ENCODE peak calls at places on chromosomes 3 and 15, in seven cellular contexts. G is stomach, M is GM12891, O is suprapubic skin, J is sigmoid colon, B is HepG2, W is esophagus muscularis mucosa. H is an unnamed sample.

GRCh38 chr15:41561777-41562145 is 2.7 kb downstream of the TYRO3 start:
- DNase-seq in G (no peak), M (no peak), O (no peak), J (peak), B (no peak), W (no peak), H (no peak)

GRCh38 chr3:8617921-8618320 is 26.7 kb downstream of the SSUH2 start:
- DNase-seq in G (peak), M (no peak), O (peak), J (peak), B (no peak), W (no peak), H (no peak)

GRCh38 chr3:56133423-56133822 is 334.8 kb downstream of the ERC2 start:
- DNase-seq in G (no peak), M (no peak), O (no peak), J (no peak), B (no peak), W (no peak), H (no peak)

GRCh38 chr3:11717768-11718581 is 74.3 kb upstream of the VGLL4 start:
- DNase-seq in G (no peak), M (no peak), O (no peak), J (no peak), B (peak), W (no peak), H (no peak)

GRCh38 chr3:87350367-87351199 is 74.2 kb upstream of the POU1F1 start:
- DNase-seq in G (no peak), M (peak), O (no peak), J (no peak), B (peak), W (no peak), H (no peak)

GRCh38 chr3:141498592-141499223 is 11.9 kb downstream of the RASA2 start:
- DNase-seq in G (peak), M (no peak), O (no peak), J (no peak), B (no peak), W (no peak), H (no peak)

GRCh38 chr15:77048135-77048866 is 22.6 kb downstream of the TSPAN3 start:
- DNase-seq in G (no peak), M (no peak), O (no peak), J (no peak), B (no peak), W (no peak), H (no peak)

GRCh38 chr3:71299160-71299559 is 284.4 kb downstream of the FOXP1 start:
- DNase-seq in G (no peak), M (no peak), O (no peak), J (no peak), B (no peak), W (no peak), H (no peak)

GRCh38 chr3:98733778-98734281 is 29.3 kb upstream of the ST3GAL6 start:
- DNase-seq in G (no peak), M (no peak), O (no peak), J (no peak), B (peak), W (no peak), H (no peak)

GRCh38 chr15:77023576-77024272 is 28.8 kb downstream of the PSTPIP1 start:
- DNase-seq in G (no peak), M (peak), O (peak), J (no peak), B (no peak), W (no peak), H (no peak)

GRCh38 chr3:179929091-179929529 is 107.6 kb downstream of the PEX5L start:
- DNase-seq in G (peak), M (no peak), O (no peak), J (no peak), B (peak), W (no peak), H (no peak)

GRCh38 chr3:2485027-2485375 is 386.3 kb downstream of the CNTN4 start:
- DNase-seq in G (no peak), M (no peak), O (no peak), J (no peak), B (no peak), W (no peak), H (no peak)

GRCh38 chr3:10192953-10193691 is 28.4 kb downstream of the IRAK2 start:
- DNase-seq in G (peak), M (no peak), O (no peak), J (no peak), B (peak), W (no peak), H (no peak)

GRCh38 chr3:71348001-71348632 is 235.4 kb downstream of the FOXP1 start:
- DNase-seq in G (no peak), M (no peak), O (no peak), J (no peak), B (no peak), W (no peak), H (no peak)

GRCh38 chr15:95715919-95716318 is 614.6 kb upstream of the NR2F2 start:
- DNase-seq in G (no peak), M (no peak), O (no peak), J (no peak), B (no peak), W (no peak), H (no peak)

GRCh38 chr3:60935709-60936108 is 315.5 kb downstream of the FHIT start:
- DNase-seq in G (no peak), M (no peak), O (no peak), J (no peak), B (no peak), W (no peak), H (no peak)

GRCh38 chr15:80567721-80568157 is 127.4 kb upstream of the ABHD17C start:
- DNase-seq in G (peak), M (no peak), O (no peak), J (peak), B (peak), W (no peak), H (no peak)

GRCh38 chr3:192883512-192883911 is 34.1 kb downstream of the MB21D2 start:
- DNase-seq in G (no peak), M (no peak), O (no peak), J (no peak), B (peak), W (no peak), H (no peak)

GRCh38 chr3:148309390-148310035 is 388.2 kb upstream of the AGTR1 start:
- DNase-seq in G (no peak), M (no peak), O (no peak), J (no peak), B (peak), W (no peak), H (no peak)

GRCh38 chr3:179322481-179323196 is at the start of gene ZNF639:
- DNase-seq in G (peak), M (peak), O (peak), J (peak), B (peak), W (peak), H (peak)

GRCh38 chr3:14719006-14719405 is 44.1 kb downstream of the C3orf20 start:
- DNase-seq in G (no peak), M (no peak), O (no peak), J (no peak), B (no peak), W (no peak), H (no peak)

GRCh38 chr15:64636541-64636940 is 138.8 kb downstream of the RBPMS2 start:
- DNase-seq in G (no peak), M (no peak), O (no peak), J (no peak), B (no peak), W (no peak), H (no peak)

GRCh38 chr3:11136871-11137626 is 17.2 kb upstream of the HRH1 start:
- DNase-seq in G (no peak), M (no peak), O (peak), J (peak), B (peak), W (peak), H (no peak)

GRCh38 chr15:69480932-69481331 is 28.3 kb downstream of the RPLP1 start:
- DNase-seq in G (no peak), M (no peak), O (no peak), J (no peak), B (no peak), W (no peak), H (no peak)

GRCh38 chr15:35519536-35520149 is 26.3 kb downstream of the DPH6 start:
- DNase-seq in G (no peak), M (no peak), O (no peak), J (no peak), B (peak), W (no peak), H (no peak)

GRCh38 chr3:24521306-24522154 is 26.9 kb upstream of the THRB start:
- DNase-seq in G (peak), M (no peak), O (peak), J (peak), B (peak), W (no peak), H (no peak)

GRCh38 chr15:82916161-82916952 is 36.2 kb downstream of the HOMER2 start:
- DNase-seq in G (peak), M (no peak), O (no peak), J (no peak), B (no peak), W (no peak), H (no peak)

GRCh38 chr3:113339616-113340244 is 101.6 kb downstream of the CFAP44 start:
- DNase-seq in G (no peak), M (no peak), O (no peak), J (no peak), B (no peak), W (no peak), H (no peak)

GRCh38 chr3:141413387-141414140 is 45.3 kb downstream of the ZBTB38 start:
- DNase-seq in G (no peak), M (no peak), O (no peak), J (no peak), B (no peak), W (no peak), H (no peak)

GRCh38 chr3:102104093-102104492 is 254.8 kb downstream of the NFKBIZ start:
- DNase-seq in G (no peak), M (no peak), O (no peak), J (no peak), B (no peak), W (no peak), H (no peak)

GRCh38 chr3:122642935-122643334 is 37.7 kb upstream of the PARP14 start:
- DNase-seq in G (no peak), M (no peak), O (no peak), J (no peak), B (no peak), W (no peak), H (no peak)

DNA sequence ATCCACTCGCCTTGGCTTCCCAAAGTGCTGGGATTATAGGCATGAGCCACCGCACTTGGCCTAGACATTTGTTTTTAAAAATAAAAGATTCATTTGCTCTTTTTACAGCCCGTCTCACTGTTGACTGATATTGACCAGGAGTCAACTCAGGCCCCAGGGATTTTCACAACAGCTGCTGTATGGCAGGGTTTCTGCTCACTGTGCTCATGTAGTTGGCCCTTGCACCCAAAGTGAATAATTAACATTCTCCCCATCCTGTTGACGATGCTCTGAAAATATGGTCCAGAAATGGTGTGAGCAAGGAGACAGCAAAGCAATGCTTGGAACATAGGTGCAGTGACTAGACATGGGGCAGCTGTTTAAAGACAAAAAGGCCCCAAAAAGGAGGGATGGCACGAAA is 2.9 kb upstream of the CCR5 start:
- DNase-seq in G (no peak), M (no peak), O (no peak), J (no peak), B (peak), W (no peak), H (no peak)
- TF ChIP-seq POLR2AphosphoS5 in G (no peak), M (no peak), O (no peak), J (no peak), B (no peak), W (no peak), H (no peak)

GRCh38 chr15:89836255-89837133 is 21.8 kb upstream of the ANPEP start:
- DNase-seq in G (no peak), M (no peak), O (no peak), J (no peak), B (no peak), W (peak), H (no peak)
- TF ChIP-seq POLR2A in G (no peak), M (no peak), O (no peak), J (no peak), B (no peak), W (no peak), H (no peak)

DNA sequence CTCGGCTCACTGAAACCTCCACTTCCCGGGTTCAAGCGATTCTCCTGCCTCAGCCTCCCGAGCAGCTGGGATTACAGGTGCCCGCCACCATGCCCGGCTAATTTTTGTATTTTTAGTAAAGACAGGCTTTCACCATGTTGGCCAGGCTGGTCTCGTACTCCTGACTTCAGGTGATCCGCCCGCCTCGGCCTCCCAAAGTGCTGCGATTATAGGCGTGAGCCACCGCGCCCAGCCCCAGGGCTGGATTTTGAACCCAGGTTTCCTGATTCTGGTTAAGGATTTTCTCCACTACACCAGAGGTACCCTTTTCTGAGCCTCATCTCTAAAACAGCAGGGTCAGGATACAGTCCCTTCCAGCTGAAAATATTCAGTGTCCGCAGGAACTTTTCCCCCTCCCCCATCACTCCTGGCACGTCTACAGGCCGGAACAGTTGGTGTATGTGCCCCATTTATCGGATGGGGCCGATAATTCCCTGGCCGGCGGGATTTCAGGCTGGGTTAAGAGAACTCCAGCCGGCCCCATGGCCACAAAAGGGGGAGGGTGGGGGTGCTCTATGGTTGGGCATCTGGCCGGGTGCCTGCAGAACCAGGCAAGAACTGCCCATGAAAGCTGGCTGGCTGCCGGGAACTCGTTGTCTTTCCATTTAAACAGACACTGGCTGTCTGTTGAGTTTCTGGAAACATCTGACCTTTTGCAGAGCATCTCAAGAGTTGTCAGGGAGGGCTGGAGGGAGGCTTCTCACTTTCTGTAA is 26.8 kb upstream of the SEMA4B start:
- DNase-seq in G (peak), M (no peak), O (peak), J (peak), B (no peak), W (peak), H (no peak)
- TF ChIP-seq POLR2AphosphoS5 in G (peak), M (no peak), O (no peak), J (peak), B (no peak), W (peak), H (no peak)

DNA sequence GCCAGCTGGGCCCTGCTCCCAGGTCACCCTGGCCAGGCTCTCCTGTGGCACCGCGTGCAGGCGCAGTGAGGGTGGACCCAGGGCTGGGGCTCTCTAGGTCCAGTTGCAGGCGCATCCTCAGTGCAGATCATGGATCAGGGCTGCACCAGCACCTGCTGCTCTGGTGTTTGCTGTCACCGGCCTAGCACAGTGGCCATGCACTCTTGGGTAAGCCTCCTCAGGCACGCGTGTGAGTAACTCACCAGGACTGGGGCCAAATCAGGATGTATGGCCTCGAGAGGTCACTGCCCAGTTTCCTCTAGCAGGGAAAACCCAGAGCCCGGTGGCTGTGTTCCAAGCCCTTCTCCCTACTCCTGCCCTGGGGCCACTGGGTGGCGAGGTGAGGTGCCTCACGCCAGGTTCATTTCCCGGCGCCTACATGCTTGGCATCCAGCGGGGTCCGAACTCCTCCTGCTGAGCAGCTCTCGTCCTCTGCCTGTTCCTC is 45.5 kb upstream of the SLC41A3 start:
- DNase-seq in G (peak), M (no peak), O (peak), J (peak), B (no peak), W (peak), H (no peak)
- TF ChIP-seq POLR2A in G (no peak), M (no peak), O (no peak), J (no peak), B (no peak), W (no peak), H (no peak)

DNA sequence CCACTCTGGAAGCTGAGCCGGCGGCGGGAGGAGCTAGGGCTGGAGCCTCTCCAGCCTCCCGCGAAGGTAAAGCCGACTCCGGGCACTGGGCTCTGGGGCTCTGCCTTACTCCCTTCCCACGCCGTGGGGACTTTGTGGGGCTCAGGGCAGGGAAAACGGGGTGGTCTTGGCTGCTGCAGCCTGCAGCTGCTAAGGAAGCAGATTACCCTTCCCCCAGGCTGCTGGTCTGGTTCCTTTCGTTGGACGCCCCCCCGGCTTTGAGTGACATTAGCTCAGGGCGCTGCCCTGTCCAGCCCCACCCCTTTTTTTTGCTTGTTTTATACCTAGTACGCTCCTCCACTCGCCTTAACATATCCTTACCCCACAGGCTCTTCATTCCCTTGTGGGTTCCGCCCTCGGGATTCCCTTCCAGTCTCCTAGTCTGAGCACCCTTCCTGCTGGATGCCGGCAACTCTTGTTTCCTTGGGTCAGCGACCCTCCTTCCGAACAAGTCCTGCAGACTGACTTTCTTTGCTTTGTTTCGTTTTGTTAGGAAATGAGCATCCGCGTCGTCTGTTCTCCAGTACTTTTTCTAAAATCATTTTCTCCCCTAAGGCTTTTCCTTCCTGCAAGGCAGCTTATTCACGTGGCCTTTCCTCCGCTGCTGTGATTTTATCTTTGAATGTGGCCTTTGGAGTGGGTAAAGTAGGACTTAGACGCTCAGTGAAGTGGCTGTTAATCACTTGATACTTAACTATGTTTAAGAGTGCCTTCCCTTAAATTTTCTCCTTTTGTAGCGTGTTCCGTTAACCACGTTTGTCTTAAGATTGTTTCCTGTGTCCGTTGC is 606 bp downstream of the DNAJC13 start:
- DNase-seq in G (peak), M (peak), O (no peak), J (peak), B (peak), W (no peak), H (peak)
- TF ChIP-seq POLR2AphosphoS5 in G (no peak), M (peak), O (no peak), J (no peak), B (no peak), W (no peak), H (peak)

GRCh38 chr15:34335176-34335575 is 2.4 kb downstream of the SLC12A6 start:
- DNase-seq in G (no peak), M (no peak), O (no peak), J (no peak), B (no peak), W (no peak), H (no peak)

GRCh38 chr15:34338347-34338746 is 766 bp upstream of the SLC12A6 start:
- DNase-seq in G (no peak), M (no peak), O (no peak), J (no peak), B (no peak), W (no peak), H (no peak)

GRCh38 chr15:34336333-34336732 is 1.2 kb downstream of the SLC12A6 start:
- DNase-seq in G (no peak), M (no peak), O (no peak), J (no peak), B (no peak), W (no peak), H (no peak)

GRCh38 chr15:34336947-34337556 is 529 bp downstream of the SLC12A6 start:
- DNase-seq in G (no peak), M (no peak), O (no peak), J (peak), B (no peak), W (no peak), H (no peak)

GRCh38 chr15:34337557-34338306 is at the start of gene SLC12A6:
- DNase-seq in G (peak), M (peak), O (peak), J (peak), B (peak), W (peak), H (peak)
- TF ChIP-seq POLR2A in G (no peak), M (no peak), O (peak), J (no peak), B (peak), W (peak), H (peak)

GRCh38 chr3:134859341-134859740 is 64.3 kb downstream of the EPHB1 start:
- DNase-seq in G (no peak), M (no peak), O (no peak), J (no peak), B (no peak), W (no peak), H (no peak)

GRCh38 chr3:134858516-134859035 is 63.5 kb downstream of the EPHB1 start:
- DNase-seq in G (no peak), M (no peak), O (no peak), J (no peak), B (no peak), W (no peak), H (no peak)

GRCh38 chr3:134860141-134860540 is 65.1 kb downstream of the EPHB1 start:
- DNase-seq in G (no peak), M (no peak), O (no peak), J (no peak), B (no peak), W (no peak), H (no peak)

GRCh38 chr3:134857776-134858515 is 62.9 kb downstream of the EPHB1 start:
- DNase-seq in G (no peak), M (no peak), O (no peak), J (no peak), B (no peak), W (no peak), H (no peak)

GRCh38 chr3:134857356-134857755 is 62.3 kb downstream of the EPHB1 start:
- DNase-seq in G (no peak), M (no peak), O (no peak), J (no peak), B (no peak), W (no peak), H (no peak)
- TF ChIP-seq POLR2AphosphoS5 in G (no peak), M (no peak), O (no peak), J (no peak), B (no peak), W (no peak), H (no peak)

GRCh38 chr3:51391075-51391565 is at the start of gene RBM15B:
- DNase-seq in G (peak), M (peak), O (peak), J (peak), B (peak), W (peak), H (peak)
- TF ChIP-seq POLR2A in G (no peak), M (peak), O (peak), J (no peak), B (no peak), W (peak), H (peak)